ENCODE peak calls at places on chromosomes 4 and X, in six cellular contexts. W is Karpas-422; M is CD4-positive, alpha-beta memory T cell; B is neural crest cell; S is EH; L is sciatic nerve. X is an unnamed sample.

GRCh38 chr4:109915385-109916002 is 2.8 kb downstream of the EGF start:
- DNase-seq in S (no peak), W (no peak), M (no peak), B (no peak), L (no peak), X (no peak)

GRCh38 chrX:46461653-46462191 is 83.5 kb downstream of the ZNF674 start:
- DNase-seq in L (no peak), S (no peak), B (no peak), M (no peak), W (no peak), X (no peak)

GRCh38 chrX:40079572-40079971 is 18.2 kb downstream of the BCOR start:
- DNase-seq in S (no peak), B (no peak), L (no peak), M (no peak), W (no peak), X (no peak)

GRCh38 chrX:136816970-136817369 is 36.2 kb upstream of the ARHGEF6 start:
- DNase-seq in S (peak), B (no peak), L (no peak), M (no peak), W (no peak), X (peak)

GRCh38 chrX:103817502-103817901 is 14.6 kb downstream of the RAB9B start:
- DNase-seq in S (peak), L (no peak), M (peak), W (peak), B (peak), X (peak)

GRCh38 chrX:153333271-153333670 is 682 bp upstream of the ZNF275 start:
- DNase-seq in L (no peak), W (no peak), M (no peak), B (no peak), S (peak), X (peak)

GRCh38 chrX:149720021-149720689 is 8.3 kb downstream of the MAGEA11 start:
- DNase-seq in S (no peak), B (no peak), M (no peak), L (no peak), W (no peak), X (no peak)

GRCh38 chrX:124211312-124211942 is 121.0 kb upstream of the TEX13D start:
- DNase-seq in L (no peak), W (peak), S (peak), B (no peak), M (peak), X (peak)

GRCh38 chrX:39693298-39693697 is 404.5 kb downstream of the BCOR start:
- DNase-seq in B (no peak), W (no peak), S (no peak), L (no peak), M (no peak), X (no peak)

GRCh38 chrX:16320765-16321355 is 153.6 kb downstream of the MAGEB17 start:
- DNase-seq in S (peak), B (no peak), M (no peak), W (no peak), L (no peak), X (peak)

GRCh38 chrX:83510466-83511181 is 2.5 kb downstream of the POU3F4 start:
- DNase-seq in L (no peak), W (no peak), S (no peak), B (no peak), M (no peak), X (no peak)

GRCh38 chr4:174873931-174874330 is 44.2 kb upstream of the ADAM29 start:
- DNase-seq in B (no peak), M (no peak), W (no peak), L (no peak), S (no peak), X (peak)

GRCh38 chr4:2761035-2761923 is 5.1 kb upstream of the TNIP2 start:
- DNase-seq in W (no peak), B (no peak), S (no peak), L (no peak), M (no peak), X (peak)

GRCh38 chrX:50814701-50815476 is 895 bp upstream of the SHROOM4 start:
- DNase-seq in B (no peak), L (peak), M (no peak), S (peak), W (no peak), X (no peak)

GRCh38 chr4:176601156-176601555 is 191.6 kb downstream of the VEGFC start:
- DNase-seq in L (no peak), M (no peak), W (no peak), S (peak), B (no peak), X (no peak)

GRCh38 chrX:27336466-27337091 is 126.6 kb downstream of the PPP4R3C start:
- DNase-seq in L (peak), S (no peak), M (no peak), B (peak), W (peak), X (peak)

GRCh38 chr4:185734930-185735329 is 77.1 kb downstream of the SORBS2 start:
- DNase-seq in L (no peak), W (no peak), B (no peak), M (no peak), S (no peak), X (no peak)

GRCh38 chr4:25441519-25442117 is 64.6 kb downstream of the ANAPC4 start:
- DNase-seq in M (no peak), W (peak), S (peak), B (peak), L (peak), X (peak)

GRCh38 chr4:48129307-48130014 is 4.6 kb downstream of the TXK start:
- DNase-seq in B (no peak), L (no peak), W (no peak), S (no peak), M (no peak), X (no peak)

GRCh38 chrX:13250831-13251612 is 68.8 kb downstream of the ATXN3L start:
- DNase-seq in B (no peak), L (no peak), W (no peak), M (no peak), S (peak), X (peak)

GRCh38 chrX:119624417-119624816 is 18.2 kb upstream of the NKRF start:
- DNase-seq in S (no peak), W (no peak), M (no peak), L (no peak), B (no peak), X (no peak)

GRCh38 chrX:101617211-101618191 is at the start of gene ARMCX6:
- DNase-seq in L (peak), M (peak), S (peak), W (peak), B (peak), X (peak)

GRCh38 chrX:133786382-133786781 is 199.0 kb downstream of the GPC3 start:
- DNase-seq in L (no peak), B (no peak), W (no peak), S (no peak), M (no peak), X (no peak)

GRCh38 chrX:40201486-40201885 is 103.7 kb upstream of the BCOR start:
- DNase-seq in W (no peak), B (no peak), L (no peak), S (no peak), M (peak), X (no peak)

GRCh38 chr4:108256538-108256937 is 87.8 kb upstream of the LEF1 start:
- DNase-seq in S (no peak), W (no peak), B (no peak), L (no peak), M (no peak), X (no peak)

GRCh38 chrX:152926279-152926678 is 28.4 kb downstream of the ZNF185 start:
- DNase-seq in L (no peak), M (peak), S (peak), B (peak), W (peak), X (peak)

GRCh38 chr4:170138580-170139194 is 48.9 kb upstream of the AADAT start:
- DNase-seq in M (no peak), S (peak), W (peak), B (peak), L (peak), X (peak)

GRCh38 chr4:70704333-70705145 is 16.2 kb downstream of the UTP3 start:
- DNase-seq in L (peak), W (peak), B (peak), S (peak), M (peak), X (peak)

GRCh38 chr4:116020141-116020722 is 906.8 kb upstream of the NDST4 start:
- DNase-seq in S (no peak), W (peak), B (no peak), L (no peak), M (no peak), X (no peak)

GRCh38 chrX:150357790-150358189 is 5.3 kb upstream of the MAMLD1 start:
- DNase-seq in B (no peak), S (no peak), L (no peak), M (no peak), W (no peak), X (no peak)

GRCh38 chr4:186657766-186658165 is 65.9 kb downstream of the FAT1 start:
- DNase-seq in B (no peak), M (no peak), L (no peak), S (peak), W (no peak), X (no peak)

GRCh38 chrX:109281478-109282275 is 200.2 kb downstream of the GUCY2F start:
- DNase-seq in W (no peak), M (no peak), S (no peak), B (no peak), L (no peak), X (no peak)

GRCh38 chr4:54231419-54232150 is 2.5 kb downstream of the PDGFRA start:
- DNase-seq in S (peak), L (peak), W (no peak), B (no peak), M (no peak), X (peak)

GRCh38 chrX:119541188-119541587 is 24.0 kb downstream of the STEEP1 start:
- DNase-seq in S (peak), B (no peak), M (no peak), L (no peak), W (no peak), X (peak)

GRCh38 chrX:47316276-47317025 is 53.9 kb upstream of the ZNF157 start:
- DNase-seq in S (peak), M (no peak), W (no peak), B (peak), L (no peak), X (peak)

GRCh38 chr4:139734875-139735380 is 69.3 kb downstream of the MGST2 start:
- DNase-seq in B (peak), S (peak), L (peak), W (peak), M (peak), X (peak)

X was measured in adipocyte.